ENCODE peak calls at places on chromosomes 4 and X, in seven cellular contexts. E, I, X, W, P, C and Y are unnamed samples.

GRCh38 chrX:2262679-2263055 is 238.1 kb downstream of the DHRSX start:
- DNase-seq in X (no peak), P (no peak), I (peak), C (no peak), E (no peak), W (peak), Y (no peak)

GRCh38 chrX:39613997-39614679 is 483.6 kb downstream of the BCOR start:
- DNase-seq in P (no peak), W (no peak), E (no peak), C (peak), I (peak), X (peak), Y (no peak)

GRCh38 chrX:23661671-23662070 is 5.6 kb upstream of the PRDX4 start:
- DNase-seq in W (no peak), P (no peak), E (no peak), X (no peak), C (no peak), I (no peak), Y (peak)

GRCh38 chr4:11724731-11725130 is 296.0 kb upstream of the HS3ST1 start:
- DNase-seq in P (no peak), X (no peak), W (no peak), C (no peak), I (no peak), E (no peak), Y (no peak)

GRCh38 chr4:143202824-143203223 is 18.1 kb downstream of the USP38 start:
- DNase-seq in P (no peak), C (no peak), X (no peak), W (no peak), E (no peak), I (no peak), Y (peak)

GRCh38 chrX:24858004-24858746 is 157.6 kb downstream of the ARX start:
- DNase-seq in I (no peak), W (no peak), X (no peak), P (no peak), C (no peak), E (no peak), Y (peak)

GRCh38 chr4:20883231-20883630 is 183.0 kb downstream of the PACRGL start:
- DNase-seq in I (no peak), C (no peak), P (no peak), E (no peak), X (no peak), W (no peak), Y (no peak)

GRCh38 chr4:16897991-16898827 is at the start of gene LDB2:
- DNase-seq in E (no peak), C (no peak), P (peak), W (peak), I (peak), X (no peak), Y (peak)

GRCh38 chr4:19835429-19835828 is 416.3 kb upstream of the SLIT2 start:
- DNase-seq in C (no peak), E (no peak), X (no peak), W (no peak), I (no peak), P (no peak), Y (no peak)

GRCh38 chrX:65750674-65751469 is 83.4 kb downstream of the MSN start:
- DNase-seq in W (no peak), P (no peak), C (peak), E (no peak), I (no peak), X (no peak), Y (no peak)

GRCh38 chr4:158176776-158177175 is 4.0 kb upstream of the GASK1B start:
- DNase-seq in P (no peak), E (no peak), I (no peak), W (no peak), C (no peak), X (no peak), Y (no peak)

GRCh38 chrX:133951098-133951497 is 34.3 kb downstream of the GPC3 start:
- DNase-seq in P (no peak), E (no peak), I (no peak), C (no peak), W (no peak), X (no peak), Y (no peak)